ENCODE peak calls at places on chromosomes 5 and 9, in five cellular contexts. S is OCI-LY7; W is endothelial cell; O is upper lobe of right lung; U is CD8-positive, alpha-beta T cell. I is an unnamed sample.

GRCh38 chr5:38666668-38667498 is 110.4 kb upstream of the LIFR start:
- DNase-seq in S (peak), W (peak), O (peak), U (no peak), I (no peak)

GRCh38 chr5:24823625-24824024 is 178.8 kb upstream of the CDH10 start:
- DNase-seq in S (no peak), W (no peak), O (no peak), U (no peak), I (no peak)

GRCh38 chr9:114775981-114776380 is 29.9 kb downstream of the TNFSF15 start:
- DNase-seq in S (no peak), W (no peak), O (no peak), U (no peak), I (no peak)

GRCh38 chr9:13845460-13845859 is 468.5 kb downstream of the NFIB start:
- DNase-seq in S (no peak), W (no peak), O (no peak), U (no peak), I (no peak)

GRCh38 chr5:137751869-137752491 is 2.2 kb downstream of the HNRNPA0 start:
- DNase-seq in S (peak), W (peak), O (no peak), U (no peak), I (no peak)

GRCh38 chr9:133782157-133783130 is 44.3 kb upstream of the SARDH start:
- DNase-seq in S (peak), W (peak), O (peak), U (peak), I (peak)

GRCh38 chr5:75551471-75551870 is 39.8 kb downstream of the POLK start:
- DNase-seq in S (no peak), W (no peak), O (no peak), U (no peak), I (no peak)

GRCh38 chr9:115855458-115856133 is 298.0 kb upstream of the PAPPA start:
- DNase-seq in S (no peak), W (no peak), O (no peak), U (no peak), I (no peak)

GRCh38 chr5:32369542-32370155 is 56.9 kb upstream of the MTMR12 start:
- DNase-seq in S (no peak), W (no peak), O (no peak), U (no peak), I (no peak)

GRCh38 chr5:57784106-57784505 is 301.5 kb upstream of the ACTBL2 start:
- DNase-seq in S (no peak), W (no peak), O (no peak), U (no peak), I (no peak)

GRCh38 chr5:67081259-67081658 is 115.3 kb downstream of the CD180 start:
- DNase-seq in S (no peak), W (no peak), O (no peak), U (no peak), I (no peak)

GRCh38 chr9:11269036-11269435 is 656.2 kb upstream of the PTPRD start:
- DNase-seq in S (peak), W (no peak), O (no peak), U (no peak), I (no peak)

GRCh38 chr5:134394932-134395331 is 16.7 kb downstream of the CDKN2AIPNL start:
- DNase-seq in S (no peak), W (no peak), O (no peak), U (no peak), I (no peak)

GRCh38 chr5:105878402-105878801 is 1792.3 kb downstream of the EFNA5 start:
- DNase-seq in S (no peak), W (no peak), O (no peak), U (no peak), I (no peak)
- TF ChIP-seq CTCF in S (no peak), W (no peak), O (no peak), U (no peak), I (no peak)

DNA sequence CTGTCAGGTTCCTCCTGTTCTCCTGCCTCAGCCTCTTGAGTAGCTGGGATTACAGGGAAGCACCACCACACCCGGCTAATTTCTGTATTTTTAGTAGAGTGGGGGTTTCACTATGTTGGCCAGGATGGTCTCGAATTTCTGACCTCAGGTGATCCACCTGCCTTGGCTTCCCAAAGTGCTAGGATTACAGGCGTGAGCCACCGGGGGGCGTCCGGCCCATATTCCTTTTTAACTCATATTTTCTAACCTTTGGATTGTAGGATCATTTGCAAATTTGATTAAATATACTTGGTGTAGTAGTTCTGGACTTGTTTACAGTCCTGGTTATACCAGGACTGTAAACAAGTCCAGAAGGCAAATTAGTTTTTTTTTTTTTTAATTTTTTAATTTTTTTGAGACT is 4.3 kb downstream of the TCERG1 start:
- DNase-seq in S (no peak), W (no peak), O (no peak), U (no peak), I (no peak)
- TF ChIP-seq CTCF in S (peak), W (peak), O (peak), U (no peak), I (no peak)

GRCh38 chr9:131936929-131937328 is 142.7 kb downstream of the MED27 start:
- DNase-seq in S (no peak), W (no peak), O (no peak), U (no peak), I (no peak)

DNA sequence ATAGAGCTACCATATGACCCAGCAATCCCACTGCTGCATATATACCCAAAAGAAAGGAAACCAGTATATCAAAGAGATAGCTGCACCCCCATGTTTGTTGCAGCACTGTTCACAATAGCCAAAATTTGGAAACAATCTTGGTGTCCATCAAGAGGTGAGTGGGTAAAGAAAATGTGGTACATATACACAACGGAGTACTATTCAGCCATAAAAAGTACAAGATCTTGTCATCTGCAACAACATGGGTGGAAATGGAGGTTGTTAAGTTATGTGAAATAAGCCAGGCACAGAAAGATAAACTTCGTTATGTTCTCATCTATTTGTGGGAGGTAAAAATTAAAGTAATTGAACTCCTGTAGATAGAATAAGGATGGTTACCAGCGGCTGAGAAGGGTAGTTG is 145.0 kb downstream of the MED27 start:
- DNase-seq in S (no peak), W (no peak), O (no peak), U (no peak), I (no peak)
- TF ChIP-seq CTCF in S (no peak), W (no peak), O (no peak), U (no peak), I (no peak)

GRCh38 chr5:180202939-180203573 is 6.0 kb downstream of the RASGEF1C start:
- DNase-seq in S (no peak), W (no peak), O (peak), U (no peak), I (no peak)

GRCh38 chr5:180198208-180198607 is 10.8 kb downstream of the RASGEF1C start:
- DNase-seq in S (no peak), W (no peak), O (no peak), U (no peak), I (no peak)

GRCh38 chr5:180199390-180199789 is 9.6 kb downstream of the RASGEF1C start:
- DNase-seq in S (no peak), W (no peak), O (peak), U (no peak), I (no peak)

GRCh38 chr5:180204420-180204819 is 4.6 kb downstream of the RASGEF1C start:
- DNase-seq in S (no peak), W (no peak), O (no peak), U (no peak), I (no peak)

DNA sequence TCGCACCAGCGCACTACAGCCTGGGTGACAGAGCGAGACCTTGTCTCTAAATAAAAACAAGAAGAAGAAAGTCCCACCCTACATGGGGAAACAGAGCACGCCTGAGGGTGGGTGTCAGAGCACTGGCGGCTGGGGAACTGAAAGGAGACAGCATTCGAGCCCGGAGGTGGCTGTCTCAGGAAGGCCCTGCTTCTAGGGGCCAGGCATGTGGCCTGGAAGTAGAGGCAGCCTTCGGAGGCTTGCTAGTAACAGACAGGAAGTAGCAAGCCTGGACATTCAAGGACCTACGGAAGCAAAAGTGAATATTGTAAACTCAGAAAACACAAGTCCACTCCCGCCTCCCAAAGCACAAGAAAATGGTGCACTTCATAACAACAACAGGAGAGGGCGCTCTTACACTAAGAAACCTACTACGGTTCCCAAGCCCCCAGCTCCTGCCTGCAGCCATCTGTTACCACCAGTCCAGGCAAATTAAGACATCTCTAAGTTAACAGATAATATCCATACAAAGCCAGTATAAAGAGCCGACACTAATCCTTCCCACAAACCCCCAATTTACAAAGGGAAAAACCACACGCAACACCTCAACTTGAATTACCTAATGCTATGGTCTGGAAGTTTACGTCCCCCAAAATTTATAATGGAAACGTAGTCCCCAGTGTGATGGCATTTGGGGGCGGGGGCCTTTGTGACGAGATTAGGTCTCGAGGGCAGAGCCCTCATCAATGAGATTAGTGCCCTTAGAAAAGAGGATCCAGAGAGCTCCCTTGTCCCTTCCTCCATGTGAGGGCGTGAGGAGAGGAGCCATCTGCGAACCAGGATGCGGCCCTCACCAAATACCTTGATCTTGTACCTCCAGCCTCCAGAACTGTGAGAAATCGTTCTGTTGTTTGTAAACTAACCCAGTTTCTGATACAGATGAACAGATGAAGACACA is 7.7 kb downstream of the RASGEF1C start:
- DNase-seq in S (peak), W (peak), O (peak), U (no peak), I (no peak)
- TF ChIP-seq CTCF in S (peak), W (peak), O (peak), U (no peak), I (peak)

GRCh38 chr5:168991311-168991710 is 309.6 kb downstream of the SLIT3 start:
- DNase-seq in S (no peak), W (no peak), O (no peak), U (no peak), I (no peak)

GRCh38 chr5:168991991-168992390 is 308.9 kb downstream of the SLIT3 start:
- DNase-seq in S (no peak), W (no peak), O (no peak), U (no peak), I (no peak)

GRCh38 chr5:168989731-168990505 is 311.0 kb downstream of the SLIT3 start:
- DNase-seq in S (peak), W (no peak), O (no peak), U (no peak), I (no peak)

GRCh38 chr5:168995024-168995423 is 305.9 kb downstream of the SLIT3 start:
- DNase-seq in S (no peak), W (no peak), O (no peak), U (no peak), I (no peak)

GRCh38 chr5:168992687-168993086 is 308.3 kb downstream of the SLIT3 start:
- DNase-seq in S (no peak), W (peak), O (no peak), U (no peak), I (peak)
- TF ChIP-seq CTCF in S (peak), W (no peak), O (peak), U (no peak), I (peak)

GRCh38 chr5:136308396-136308795 is 56.9 kb downstream of the TRPC7 start:
- DNase-seq in S (no peak), W (no peak), O (no peak), U (no peak), I (no peak)
- TF ChIP-seq CTCF in S (no peak), W (no peak), O (no peak), U (no peak), I (no peak)

DNA sequence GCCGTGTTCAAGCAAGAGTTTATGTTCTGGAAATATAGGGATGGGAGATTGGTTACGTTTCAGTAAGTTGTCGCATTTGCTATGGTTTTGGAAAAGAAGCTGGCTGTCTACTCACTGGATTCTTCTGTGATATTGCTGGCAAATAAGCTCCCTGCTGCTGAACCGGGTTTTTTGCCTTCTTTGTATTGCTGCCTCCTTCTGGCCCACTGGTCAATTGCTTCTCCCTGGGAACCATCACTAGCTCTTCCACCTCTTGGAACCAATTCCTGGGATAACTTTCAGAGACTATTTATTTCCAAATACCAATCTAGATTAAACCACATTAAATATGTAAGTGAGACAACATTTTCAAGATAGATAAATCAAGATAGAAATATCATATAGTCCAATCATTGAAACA is 43.0 kb downstream of the NUDT12 start:
- DNase-seq in S (no peak), W (peak), O (no peak), U (no peak), I (no peak)
- TF ChIP-seq CTCF in S (peak), W (peak), O (no peak), U (no peak), I (peak)

DNA sequence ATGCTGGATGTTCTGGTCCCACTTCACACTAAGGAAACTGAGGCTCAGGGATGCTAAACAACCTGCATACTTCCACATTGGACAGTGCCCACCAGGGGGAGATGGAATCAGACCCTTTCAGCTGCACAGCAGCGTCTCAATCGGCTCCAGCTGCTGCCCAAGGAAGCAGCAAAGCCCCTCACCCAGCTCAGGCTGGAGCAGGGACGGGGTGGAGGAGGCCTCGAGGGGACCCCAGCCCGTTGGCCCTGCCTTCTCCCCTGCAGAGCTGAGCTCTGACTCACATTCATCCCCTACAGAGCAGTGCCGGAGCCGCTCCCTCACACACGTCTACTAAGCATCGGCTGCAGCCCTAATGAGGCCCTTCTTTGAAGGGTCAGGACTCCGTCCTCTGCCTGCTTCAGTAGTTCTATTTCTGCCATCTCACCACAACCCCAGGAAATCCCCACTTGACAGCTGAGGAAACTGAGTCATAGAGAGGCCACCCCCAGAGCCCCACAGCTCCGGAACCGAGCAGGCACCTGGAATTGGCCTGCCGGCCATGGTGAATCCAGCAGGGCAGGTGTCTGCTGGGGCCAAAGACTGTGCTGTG is 21.5 kb upstream of the SUSD3 start:
- DNase-seq in S (no peak), W (no peak), O (no peak), U (no peak), I (no peak)
- TF ChIP-seq CTCF in S (peak), W (no peak), O (no peak), U (no peak), I (peak)

GRCh38 chr9:131426545-131426944 is 32.7 kb downstream of the PRRC2B start:
- DNase-seq in S (no peak), W (no peak), O (peak), U (no peak), I (no peak)
- TF ChIP-seq CTCF in S (no peak), W (no peak), O (no peak), U (no peak), I (no peak)

DNA sequence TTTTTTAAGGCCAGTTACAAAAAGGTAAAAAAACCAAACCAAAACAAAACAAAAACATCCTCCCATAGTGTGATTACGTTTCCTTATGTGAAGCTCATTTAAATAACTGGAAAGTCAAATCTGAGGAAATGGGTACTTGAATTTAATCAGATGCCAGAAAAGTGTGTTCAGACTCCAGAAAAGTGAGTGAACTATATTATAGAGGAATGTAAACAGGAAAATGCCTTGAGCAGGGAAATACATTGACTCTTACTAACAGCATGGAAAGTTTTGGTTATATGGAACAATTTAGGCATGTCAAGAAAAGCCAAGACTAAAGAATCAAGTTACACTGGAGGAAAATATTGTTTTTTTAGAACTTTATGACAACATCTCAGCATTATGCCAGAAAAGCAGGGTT is 37.8 kb upstream of the RNF20 start:
- DNase-seq in S (no peak), W (no peak), O (no peak), U (no peak), I (no peak)
- TF ChIP-seq CTCF in S (no peak), W (no peak), O (no peak), U (no peak), I (no peak)